ENCODE peak calls at places on chromosomes 5 and 9, in nine cellular contexts. One of them, this sample, is unnamed.

GRCh38 chr5:68332546-68332945 is 117.0 kb downstream of the PIK3R1 start:
- DNase-seq in H1: no peak
- DNase-seq in SK-N-SH: no peak
- DNase-seq in IMR-90: peak; percentile 33
- DNase-seq in GM23248: peak; percentile 65
- DNase-seq in astrocyte: no peak
- DNase-seq in H9: no peak
- DNase-seq in neuronal stem cell: no peak
- DNase-seq in GM12878: no peak
- DNase-seq in this sample: no peak

GRCh38 chr5:16461782-16462181 is 3.8 kb downstream of the ZNF622 start:
- DNase-seq in H1: no peak
- DNase-seq in SK-N-SH: no peak
- DNase-seq in IMR-90: peak; percentile 94
- DNase-seq in GM23248: peak; percentile 83
- DNase-seq in astrocyte: peak; percentile 89
- DNase-seq in H9: no peak
- DNase-seq in neuronal stem cell: no peak
- DNase-seq in GM12878: no peak
- DNase-seq in this sample: peak; percentile 92

GRCh38 chr5:135482383-135482933 is 30.3 kb upstream of the TIFAB start:
- DNase-seq in H1: no peak
- DNase-seq in SK-N-SH: peak; percentile 62
- DNase-seq in IMR-90: no peak
- DNase-seq in GM23248: no peak
- DNase-seq in astrocyte: no peak
- DNase-seq in H9: no peak
- DNase-seq in neuronal stem cell: no peak
- DNase-seq in GM12878: no peak
- DNase-seq in this sample: no peak

GRCh38 chr9:3893519-3893918 is 367.7 kb upstream of the RFX3 start:
- DNase-seq in H1: no peak
- DNase-seq in SK-N-SH: no peak
- DNase-seq in IMR-90: no peak
- DNase-seq in GM23248: no peak
- DNase-seq in astrocyte: no peak
- DNase-seq in H9: no peak
- DNase-seq in neuronal stem cell: no peak
- DNase-seq in GM12878: no peak
- DNase-seq in this sample: no peak

GRCh38 chr9:4620881-4621555 is 41.1 kb upstream of the PLPP6 start:
- DNase-seq in H1: no peak
- DNase-seq in SK-N-SH: no peak
- DNase-seq in IMR-90: peak; percentile 31
- DNase-seq in GM23248: peak; percentile 66
- DNase-seq in astrocyte: peak; percentile 51
- DNase-seq in H9: no peak
- DNase-seq in neuronal stem cell: no peak
- DNase-seq in GM12878: no peak
- DNase-seq in this sample: no peak

GRCh38 chr9:33737811-33738606 is 57.4 kb upstream of the PRSS3 start:
- DNase-seq in H1: no peak
- DNase-seq in SK-N-SH: peak; percentile 59
- DNase-seq in IMR-90: peak; percentile 62
- DNase-seq in GM23248: peak; percentile 82
- DNase-seq in astrocyte: peak; percentile 32
- DNase-seq in H9: peak; percentile 83
- DNase-seq in neuronal stem cell: peak; percentile 12
- DNase-seq in GM12878: no peak
- DNase-seq in this sample: peak; percentile 65

GRCh38 chr5:57319633-57320032 is 145.8 kb downstream of the GPBP1 start:
- DNase-seq in H1: no peak
- DNase-seq in SK-N-SH: no peak
- DNase-seq in IMR-90: no peak
- DNase-seq in GM23248: no peak
- DNase-seq in astrocyte: no peak
- DNase-seq in H9: no peak
- DNase-seq in neuronal stem cell: no peak
- DNase-seq in GM12878: no peak
- DNase-seq in this sample: no peak

GRCh38 chr9:125462766-125463384 is 201.2 kb downstream of the GAPVD1 start:
- DNase-seq in H1: no peak
- DNase-seq in SK-N-SH: no peak
- DNase-seq in IMR-90: peak; percentile 51
- DNase-seq in GM23248: no peak
- DNase-seq in astrocyte: peak; percentile 92
- DNase-seq in H9: no peak
- DNase-seq in neuronal stem cell: peak; percentile 66
- DNase-seq in GM12878: no peak
- DNase-seq in this sample: peak; percentile 91

GRCh38 chr9:130930132-130930803 is 8.8 kb downstream of the FIBCD1 start:
- DNase-seq in H1: no peak
- DNase-seq in SK-N-SH: no peak
- DNase-seq in IMR-90: no peak
- DNase-seq in GM23248: no peak
- DNase-seq in astrocyte: no peak
- DNase-seq in H9: no peak
- DNase-seq in neuronal stem cell: no peak
- DNase-seq in GM12878: no peak
- DNase-seq in this sample: no peak

GRCh38 chr9:136223871-136224640 is 19.1 kb upstream of the LHX3 start:
- DNase-seq in H1: no peak
- DNase-seq in SK-N-SH: no peak
- DNase-seq in IMR-90: no peak
- DNase-seq in GM23248: no peak
- DNase-seq in astrocyte: no peak
- DNase-seq in H9: no peak
- DNase-seq in neuronal stem cell: no peak
- DNase-seq in GM12878: no peak
- DNase-seq in this sample: no peak

GRCh38 chr9:114624656-114625055 is 13.6 kb downstream of the TMEM268 start:
- DNase-seq in H1: no peak
- DNase-seq in SK-N-SH: no peak
- DNase-seq in IMR-90: no peak
- DNase-seq in GM23248: no peak
- DNase-seq in astrocyte: no peak
- DNase-seq in H9: no peak
- DNase-seq in neuronal stem cell: no peak
- DNase-seq in GM12878: no peak
- DNase-seq in this sample: no peak

GRCh38 chr9:130073373-130073772 is 19.7 kb downstream of the GPR107 start:
- DNase-seq in H1: no peak
- DNase-seq in SK-N-SH: no peak
- DNase-seq in IMR-90: peak; percentile 67
- DNase-seq in GM23248: no peak
- DNase-seq in astrocyte: peak; percentile 61
- DNase-seq in H9: no peak
- DNase-seq in neuronal stem cell: no peak
- DNase-seq in GM12878: no peak
- DNase-seq in this sample: peak; percentile 66

GRCh38 chr5:110268283-110268682 is 458.2 kb downstream of the TMEM232 start:
- DNase-seq in H1: no peak
- DNase-seq in SK-N-SH: no peak
- DNase-seq in IMR-90: no peak
- DNase-seq in GM23248: no peak
- DNase-seq in astrocyte: no peak
- DNase-seq in H9: no peak
- DNase-seq in neuronal stem cell: peak; percentile 69
- DNase-seq in GM12878: no peak
- DNase-seq in this sample: no peak

GRCh38 chr9:2838356-2838983 is 5.4 kb downstream of the PUM3 start:
- DNase-seq in H1: no peak
- DNase-seq in SK-N-SH: no peak
- DNase-seq in IMR-90: peak; percentile 17
- DNase-seq in GM23248: peak; percentile 43
- DNase-seq in astrocyte: no peak
- DNase-seq in H9: no peak
- DNase-seq in neuronal stem cell: no peak
- DNase-seq in GM12878: no peak
- DNase-seq in this sample: peak; percentile 56

GRCh38 chr9:130058154-130058553 is 4.4 kb downstream of the GPR107 start:
- DNase-seq in H1: no peak
- DNase-seq in SK-N-SH: peak; percentile 48
- DNase-seq in IMR-90: no peak
- DNase-seq in GM23248: peak; percentile 38
- DNase-seq in astrocyte: no peak
- DNase-seq in H9: no peak
- DNase-seq in neuronal stem cell: no peak
- DNase-seq in GM12878: no peak
- DNase-seq in this sample: no peak

GRCh38 chr5:165227515-165227914 is 1722.1 kb downstream of the MAT2B start:
- DNase-seq in H1: no peak
- DNase-seq in SK-N-SH: no peak
- DNase-seq in IMR-90: no peak
- DNase-seq in GM23248: no peak
- DNase-seq in astrocyte: no peak
- DNase-seq in H9: no peak
- DNase-seq in neuronal stem cell: no peak
- DNase-seq in GM12878: no peak
- DNase-seq in this sample: no peak

GRCh38 chr5:21681906-21682305 is 1171.2 kb downstream of the CDH12 start:
- DNase-seq in H1: no peak
- DNase-seq in SK-N-SH: no peak
- DNase-seq in IMR-90: no peak
- DNase-seq in GM23248: no peak
- DNase-seq in astrocyte: no peak
- DNase-seq in H9: no peak
- DNase-seq in neuronal stem cell: no peak
- DNase-seq in GM12878: no peak
- DNase-seq in this sample: no peak

GRCh38 chr9:127525426-127526188 is 74.3 kb downstream of the LRSAM1 start:
- DNase-seq in H1: no peak
- DNase-seq in SK-N-SH: no peak
- DNase-seq in IMR-90: peak; percentile 58
- DNase-seq in GM23248: peak; percentile 69
- DNase-seq in astrocyte: no peak
- DNase-seq in H9: no peak
- DNase-seq in neuronal stem cell: no peak
- DNase-seq in GM12878: no peak
- DNase-seq in this sample: no peak

GRCh38 chr5:143016777-143017374 is 246.7 kb downstream of the ARHGAP26 start:
- DNase-seq in H1: no peak
- DNase-seq in SK-N-SH: peak; percentile 30
- DNase-seq in IMR-90: peak; percentile 75
- DNase-seq in GM23248: peak; percentile 70
- DNase-seq in astrocyte: peak; percentile 44
- DNase-seq in H9: no peak
- DNase-seq in neuronal stem cell: no peak
- DNase-seq in GM12878: no peak
- DNase-seq in this sample: peak; percentile 81
- H2AFZ ChIP-seq in H1: no peak overlapping the region
- H2AFZ ChIP-seq in SK-N-SH: no peak overlapping the region
- H2AFZ ChIP-seq in IMR-90: no peak overlapping the region
- H2AFZ ChIP-seq in GM23248: no peak overlapping the region
- H2AFZ ChIP-seq in astrocyte: no peak overlapping the region
- H2AFZ ChIP-seq in H9: no peak overlapping the region
- H2AFZ ChIP-seq in neuronal stem cell: no peak overlapping the region
- H2AFZ ChIP-seq in GM12878: no peak overlapping the region
- H2AFZ ChIP-seq in this sample: no peak overlapping the region

DNA sequence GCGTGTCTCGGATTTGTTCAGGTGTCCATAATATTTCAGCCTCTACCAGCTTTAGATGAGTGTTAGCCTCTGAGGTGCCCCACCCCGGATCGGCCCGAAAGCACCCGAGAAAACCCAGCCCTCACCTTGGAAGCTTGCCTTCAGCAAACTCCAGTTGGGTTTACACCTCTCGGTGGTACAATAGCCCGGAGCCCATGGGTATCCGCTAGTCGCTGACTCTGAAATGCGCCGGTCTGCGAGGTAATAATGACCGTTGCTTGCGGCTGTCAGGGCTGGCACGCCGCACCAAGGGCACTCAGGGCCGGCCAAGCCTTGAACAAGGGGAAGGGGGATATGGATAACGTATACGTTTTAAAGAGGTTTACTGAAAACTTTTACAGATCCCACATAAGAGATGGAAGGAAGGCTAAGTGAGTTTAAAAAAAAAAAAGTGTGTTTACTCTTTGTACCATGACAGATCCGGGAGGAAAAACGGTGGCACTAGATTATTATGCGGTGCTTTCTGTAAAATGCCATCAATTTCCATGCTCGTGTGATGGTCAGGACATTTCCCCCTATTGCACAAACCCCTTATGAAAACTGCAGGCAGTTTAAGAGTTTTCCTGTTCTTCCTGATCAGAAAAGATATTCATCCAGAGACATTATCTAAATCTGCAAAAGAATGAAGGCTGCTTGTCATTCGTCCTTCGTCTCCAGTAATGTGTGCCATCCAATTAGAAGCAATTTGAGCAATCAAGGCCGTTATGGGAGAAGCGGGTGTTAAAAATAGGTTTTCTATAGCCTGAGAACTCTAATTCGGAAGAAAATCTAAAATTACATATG is 124.2 kb downstream of the TMEM161B start:
- DNase-seq in H1: no peak
- DNase-seq in SK-N-SH: peak; percentile 5
- DNase-seq in IMR-90: no peak
- DNase-seq in GM23248: no peak
- DNase-seq in astrocyte: peak; percentile 16
- DNase-seq in H9: peak; percentile 40
- DNase-seq in neuronal stem cell: peak; percentile 17
- DNase-seq in GM12878: no peak
- DNase-seq in this sample: peak; percentile 36
- H3K27me3 ChIP-seq in H1: peaks cover 31% of the 10 kb centered on the region
- H3K27me3 ChIP-seq in SK-N-SH: peaks cover 56% of the 10 kb centered on the region
- H3K27me3 ChIP-seq in IMR-90: peaks cover 52% of the 10 kb centered on the region
- H3K27me3 ChIP-seq in GM23248: peaks cover 65% of the 10 kb centered on the region
- H3K27me3 ChIP-seq in astrocyte: peaks cover 6% of the 10 kb centered on the region
- H3K27me3 ChIP-seq in H9: peaks cover 50% of the 10 kb centered on the region
- H3K27me3 ChIP-seq in neuronal stem cell: peaks cover 80% of the 10 kb centered on the region
- H3K27me3 ChIP-seq in GM12878: peaks cover 30% of the 10 kb centered on the region
- H3K27me3 ChIP-seq in this sample: peaks cover 34% of the 10 kb centered on the region

DNA sequence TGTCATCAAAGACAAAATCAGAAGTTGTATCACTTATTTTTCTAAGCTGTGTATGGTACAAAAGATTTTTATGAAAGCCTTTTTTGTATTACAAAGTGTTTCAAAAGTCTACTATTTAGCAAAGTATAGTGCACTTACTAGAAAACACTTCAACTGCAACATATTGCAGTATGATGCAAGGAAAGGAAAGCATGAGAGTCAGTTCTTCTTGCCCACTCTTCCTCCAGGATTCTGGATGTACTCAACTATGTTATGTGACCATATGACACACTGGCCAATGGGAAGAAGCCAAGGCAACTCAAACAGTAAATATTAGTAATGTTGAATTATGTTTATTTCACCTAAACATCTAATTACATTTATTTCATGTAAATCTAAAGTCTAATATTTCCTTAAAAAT is 49.5 kb upstream of the TYRP1 start:
- DNase-seq in H1: no peak
- DNase-seq in SK-N-SH: no peak
- DNase-seq in IMR-90: no peak
- DNase-seq in GM23248: peak; percentile 4
- DNase-seq in astrocyte: no peak
- DNase-seq in H9: no peak
- DNase-seq in neuronal stem cell: no peak
- DNase-seq in GM12878: no peak
- DNase-seq in this sample: no peak
- H3K9ac ChIP-seq in H1: no peak overlapping the region
- H3K9ac ChIP-seq in SK-N-SH: no peak overlapping the region
- H3K9ac ChIP-seq in IMR-90: no peak overlapping the region
- H3K9ac ChIP-seq in GM23248: no peak overlapping the region
- H3K9ac ChIP-seq in astrocyte: no peak overlapping the region
- H3K9ac ChIP-seq in H9: no peak overlapping the region
- H3K9ac ChIP-seq in neuronal stem cell: no peak overlapping the region
- H3K9ac ChIP-seq in GM12878: no peak overlapping the region
- H3K9ac ChIP-seq in this sample: no peak overlapping the region

GRCh38 chr5:90263102-90263501 is 146.5 kb downstream of the CETN3 start:
- DNase-seq in H1: no peak
- DNase-seq in SK-N-SH: no peak
- DNase-seq in IMR-90: no peak
- DNase-seq in GM23248: no peak
- DNase-seq in astrocyte: no peak
- DNase-seq in H9: no peak
- DNase-seq in neuronal stem cell: no peak
- DNase-seq in GM12878: peak; percentile 19
- DNase-seq in this sample: no peak
- H2AFZ ChIP-seq in H1: no peak overlapping the region
- H2AFZ ChIP-seq in SK-N-SH: no peak overlapping the region
- H2AFZ ChIP-seq in IMR-90: no peak overlapping the region
- H2AFZ ChIP-seq in GM23248: no peak overlapping the region
- H2AFZ ChIP-seq in astrocyte: no peak overlapping the region
- H2AFZ ChIP-seq in H9: no peak overlapping the region
- H2AFZ ChIP-seq in neuronal stem cell: peak overlapping the region; percentile 25
- H2AFZ ChIP-seq in GM12878: no peak overlapping the region
- H2AFZ ChIP-seq in this sample: no peak overlapping the region